ENCODE peak calls at places on chromosomes 12 and 14, in ten cellular contexts. One of them, this sample, is unnamed.
A peak's percentile ranks its signal among the peaks of the same experiment; 100 is the strongest.

GRCh38 chr12:80196419-80196818 is 97.1 kb downstream of the OTOGL start:
- DNase-seq in left ventricle myocardium inferior: no peak
- DNase-seq in tibial artery: no peak
- DNase-seq in neural progenitor cell: no peak
- DNase-seq in A549: no peak
- DNase-seq in CD8-positive, alpha-beta T cell: no peak
- DNase-seq in IMR-90: no peak
- DNase-seq in AG04450: no peak
- DNase-seq in adrenal gland: no peak
- DNase-seq in transverse colon: no peak
- DNase-seq in this sample: no peak

GRCh38 chr12:26940820-26941219 is 2.5 kb downstream of the FGFR1OP2 start:
- DNase-seq in IMR-90: peak; percentile 15
- DNase-seq in left ventricle myocardium inferior: no peak
- DNase-seq in AG04450: no peak
- DNase-seq in adrenal gland: no peak
- DNase-seq in A549: no peak
- DNase-seq in transverse colon: no peak
- DNase-seq in tibial artery: no peak
- DNase-seq in neural progenitor cell: no peak
- DNase-seq in CD8-positive, alpha-beta T cell: peak; percentile 34
- DNase-seq in this sample: no peak

GRCh38 chr12:20077618-20078017 is 290.7 kb upstream of the PDE3A start:
- DNase-seq in A549: no peak
- DNase-seq in tibial artery: no peak
- DNase-seq in left ventricle myocardium inferior: no peak
- DNase-seq in neural progenitor cell: peak; percentile 37
- DNase-seq in adrenal gland: no peak
- DNase-seq in CD8-positive, alpha-beta T cell: no peak
- DNase-seq in IMR-90: no peak
- DNase-seq in AG04450: no peak
- DNase-seq in transverse colon: no peak
- DNase-seq in this sample: no peak

GRCh38 chr12:106341086-106341879 is 16.3 kb upstream of the POLR3B start:
- DNase-seq in left ventricle myocardium inferior: no peak
- DNase-seq in IMR-90: peak; percentile 19
- DNase-seq in AG04450: no peak
- DNase-seq in transverse colon: no peak
- DNase-seq in adrenal gland: no peak
- DNase-seq in CD8-positive, alpha-beta T cell: no peak
- DNase-seq in tibial artery: no peak
- DNase-seq in neural progenitor cell: no peak
- DNase-seq in A549: no peak
- DNase-seq in this sample: no peak

GRCh38 chr14:91373591-91374245 is 43.9 kb downstream of the CCDC88C start:
- DNase-seq in A549: no peak
- DNase-seq in tibial artery: no peak
- DNase-seq in AG04450: no peak
- DNase-seq in neural progenitor cell: no peak
- DNase-seq in CD8-positive, alpha-beta T cell: peak; percentile 54
- DNase-seq in transverse colon: no peak
- DNase-seq in IMR-90: no peak
- DNase-seq in adrenal gland: no peak
- DNase-seq in left ventricle myocardium inferior: no peak
- DNase-seq in this sample: no peak

GRCh38 chr14:41137741-41138140 is 468.9 kb upstream of the LRFN5 start:
- DNase-seq in CD8-positive, alpha-beta T cell: no peak
- DNase-seq in AG04450: no peak
- DNase-seq in left ventricle myocardium inferior: no peak
- DNase-seq in neural progenitor cell: no peak
- DNase-seq in A549: no peak
- DNase-seq in tibial artery: no peak
- DNase-seq in adrenal gland: no peak
- DNase-seq in IMR-90: no peak
- DNase-seq in transverse colon: no peak
- DNase-seq in this sample: no peak

GRCh38 chr12:2234951-2235350 is 182.2 kb downstream of the CACNA1C start:
- DNase-seq in CD8-positive, alpha-beta T cell: no peak
- DNase-seq in adrenal gland: no peak
- DNase-seq in left ventricle myocardium inferior: no peak
- DNase-seq in IMR-90: no peak
- DNase-seq in AG04450: no peak
- DNase-seq in tibial artery: no peak
- DNase-seq in A549: no peak
- DNase-seq in transverse colon: no peak
- DNase-seq in neural progenitor cell: no peak
- DNase-seq in this sample: no peak

GRCh38 chr12:94770397-94770759 is 120.0 kb upstream of the TMCC3 start:
- DNase-seq in A549: no peak
- DNase-seq in AG04450: no peak
- DNase-seq in CD8-positive, alpha-beta T cell: no peak
- DNase-seq in tibial artery: no peak
- DNase-seq in left ventricle myocardium inferior: no peak
- DNase-seq in IMR-90: no peak
- DNase-seq in adrenal gland: no peak
- DNase-seq in transverse colon: no peak
- DNase-seq in neural progenitor cell: no peak
- DNase-seq in this sample: no peak

GRCh38 chr14:60590907-60591510 is 58.3 kb downstream of the SIX1 start:
- DNase-seq in neural progenitor cell: peak; percentile 9
- DNase-seq in CD8-positive, alpha-beta T cell: no peak
- DNase-seq in A549: no peak
- DNase-seq in IMR-90: peak; percentile 17
- DNase-seq in AG04450: no peak
- DNase-seq in left ventricle myocardium inferior: no peak
- DNase-seq in transverse colon: no peak
- DNase-seq in tibial artery: no peak
- DNase-seq in adrenal gland: no peak
- DNase-seq in this sample: no peak

GRCh38 chr14:72771561-72771960 is 122.3 kb downstream of the DPF3 start:
- DNase-seq in IMR-90: no peak
- DNase-seq in A549: no peak
- DNase-seq in AG04450: no peak
- DNase-seq in adrenal gland: no peak
- DNase-seq in tibial artery: no peak
- DNase-seq in neural progenitor cell: no peak
- DNase-seq in left ventricle myocardium inferior: no peak
- DNase-seq in transverse colon: peak; percentile 78
- DNase-seq in CD8-positive, alpha-beta T cell: no peak
- DNase-seq in this sample: no peak

GRCh38 chr14:94673781-94674231 is 61.6 kb downstream of the SERPINA3 start:
- DNase-seq in IMR-90: peak; percentile 65
- DNase-seq in transverse colon: no peak
- DNase-seq in A549: no peak
- DNase-seq in left ventricle myocardium inferior: no peak
- DNase-seq in AG04450: no peak
- DNase-seq in neural progenitor cell: no peak
- DNase-seq in CD8-positive, alpha-beta T cell: no peak
- DNase-seq in adrenal gland: no peak
- DNase-seq in tibial artery: no peak
- DNase-seq in this sample: no peak

GRCh38 chr14:94673071-94673470 is 60.9 kb downstream of the SERPINA3 start:
- DNase-seq in adrenal gland: no peak
- DNase-seq in left ventricle myocardium inferior: no peak
- DNase-seq in tibial artery: no peak
- DNase-seq in neural progenitor cell: no peak
- DNase-seq in IMR-90: no peak
- DNase-seq in A549: no peak
- DNase-seq in AG04450: no peak
- DNase-seq in transverse colon: no peak
- DNase-seq in CD8-positive, alpha-beta T cell: no peak
- DNase-seq in this sample: no peak

GRCh38 chr14:94671870-94672444 is 59.8 kb downstream of the SERPINA3 start:
- DNase-seq in neural progenitor cell: peak; percentile 44
- DNase-seq in adrenal gland: no peak
- DNase-seq in A549: no peak
- DNase-seq in AG04450: no peak
- DNase-seq in CD8-positive, alpha-beta T cell: no peak
- DNase-seq in IMR-90: no peak
- DNase-seq in tibial artery: no peak
- DNase-seq in transverse colon: no peak
- DNase-seq in left ventricle myocardium inferior: no peak
- DNase-seq in this sample: no peak

GRCh38 chr14:94675036-94675435 is 62.8 kb downstream of the SERPINA3 start:
- DNase-seq in IMR-90: no peak
- DNase-seq in adrenal gland: no peak
- DNase-seq in A549: no peak
- DNase-seq in transverse colon: no peak
- DNase-seq in AG04450: no peak
- DNase-seq in neural progenitor cell: no peak
- DNase-seq in left ventricle myocardium inferior: no peak
- DNase-seq in tibial artery: no peak
- DNase-seq in CD8-positive, alpha-beta T cell: no peak
- DNase-seq in this sample: no peak

GRCh38 chr14:94670692-94671285 is 58.6 kb downstream of the SERPINA3 start:
- DNase-seq in IMR-90: no peak
- DNase-seq in tibial artery: no peak
- DNase-seq in CD8-positive, alpha-beta T cell: no peak
- DNase-seq in adrenal gland: no peak
- DNase-seq in neural progenitor cell: no peak
- DNase-seq in left ventricle myocardium inferior: no peak
- DNase-seq in AG04450: no peak
- DNase-seq in A549: no peak
- DNase-seq in transverse colon: no peak
- DNase-seq in this sample: no peak
- TF ChIP-seq CTCF in IMR-90: no peak
- TF ChIP-seq CTCF in tibial artery: no peak
- TF ChIP-seq CTCF in CD8-positive, alpha-beta T cell: no peak
- TF ChIP-seq CTCF in adrenal gland: no peak
- TF ChIP-seq CTCF in neural progenitor cell: no peak
- TF ChIP-seq CTCF in left ventricle myocardium inferior: no peak
- TF ChIP-seq CTCF in AG04450: no peak
- TF ChIP-seq CTCF in A549: no peak
- TF ChIP-seq CTCF in transverse colon: no peak
- TF ChIP-seq CTCF in this sample: no peak

DNA sequence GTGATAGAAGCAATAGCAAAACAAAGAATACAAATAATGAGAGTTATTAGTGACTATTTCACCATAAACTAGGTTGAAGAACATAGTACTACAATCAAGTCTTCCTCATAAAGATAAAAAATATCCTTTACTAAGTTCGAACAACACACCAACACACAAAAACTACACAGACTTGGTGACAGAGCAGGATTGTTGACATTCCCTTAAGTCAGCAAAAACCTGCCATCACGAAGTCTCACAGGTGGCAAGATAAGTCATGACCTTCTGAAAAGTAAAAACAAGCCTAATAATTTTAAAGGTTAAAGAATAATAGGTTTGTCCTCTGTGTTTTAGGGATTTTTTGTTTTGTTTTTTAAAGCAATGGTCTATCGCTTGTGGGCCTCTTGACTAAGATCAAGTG is 173.0 kb downstream of the SEC23A start:
- DNase-seq in left ventricle myocardium inferior: no peak
- DNase-seq in AG04450: no peak
- DNase-seq in transverse colon: no peak
- DNase-seq in IMR-90: no peak
- DNase-seq in CD8-positive, alpha-beta T cell: no peak
- DNase-seq in adrenal gland: no peak
- DNase-seq in A549: no peak
- DNase-seq in neural progenitor cell: no peak
- DNase-seq in tibial artery: no peak
- DNase-seq in this sample: no peak
- H3K27ac ChIP-seq in left ventricle myocardium inferior: no peak overlapping the region
- H3K27ac ChIP-seq in AG04450: no peak overlapping the region
- H3K27ac ChIP-seq in transverse colon: no peak overlapping the region
- H3K27ac ChIP-seq in IMR-90: no peak overlapping the region
- H3K27ac ChIP-seq in CD8-positive, alpha-beta T cell: no peak overlapping the region
- H3K27ac ChIP-seq in adrenal gland: no peak overlapping the region
- H3K27ac ChIP-seq in A549: no peak overlapping the region
- H3K27ac ChIP-seq in neural progenitor cell: no peak overlapping the region
- H3K27ac ChIP-seq in tibial artery: no peak overlapping the region
- H3K27ac ChIP-seq in this sample: no peak overlapping the region

DNA sequence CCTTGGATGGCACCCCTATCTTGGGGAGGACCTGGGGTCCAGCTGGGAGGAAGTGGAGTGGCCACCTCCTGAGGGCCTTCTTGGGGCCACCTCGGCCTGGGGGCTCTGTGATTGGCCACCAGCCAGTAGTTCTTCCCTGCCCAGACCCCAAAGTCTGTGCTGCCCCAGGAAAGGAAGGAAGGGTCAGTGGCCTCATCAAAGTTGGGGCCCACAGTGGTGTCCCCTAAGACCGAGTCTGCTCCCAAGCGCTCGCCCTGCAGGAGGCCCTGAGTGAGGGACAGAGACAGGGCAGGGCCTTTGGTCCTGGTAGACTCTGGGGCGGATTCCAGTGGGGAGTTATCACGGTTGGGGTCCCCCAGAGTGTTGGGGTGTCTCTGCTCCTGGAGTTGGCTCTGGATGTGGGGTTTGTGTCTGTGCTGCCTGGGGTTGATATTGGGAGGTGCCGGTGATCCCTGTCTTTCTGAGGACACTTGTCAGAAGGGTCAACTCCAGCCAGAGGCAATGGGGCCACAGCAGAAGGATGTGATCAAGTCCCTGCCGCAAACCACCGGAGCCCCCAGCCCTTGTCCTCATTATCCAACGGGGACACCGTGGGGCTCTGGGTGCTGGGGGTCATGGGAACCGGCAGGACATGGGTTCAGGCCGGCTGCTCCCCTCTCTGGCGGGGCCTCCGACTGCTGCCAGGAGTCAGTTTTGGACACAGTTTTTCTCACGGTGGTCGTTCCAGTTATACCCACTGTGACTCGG is 364.3 kb downstream of the TMEM121 start:
- DNase-seq in left ventricle myocardium inferior: peak; percentile 4
- DNase-seq in transverse colon: peak; percentile 5
- DNase-seq in adrenal gland: peak; percentile 3
- DNase-seq in CD8-positive, alpha-beta T cell: no peak
- DNase-seq in neural progenitor cell: no peak
- DNase-seq in AG04450: no peak
- DNase-seq in IMR-90: no peak
- DNase-seq in tibial artery: peak; percentile 13
- DNase-seq in A549: no peak
- DNase-seq in this sample: peak; percentile 6
- H3K9me3 ChIP-seq in left ventricle myocardium inferior: peaks cover 4% of the 10 kb centered on the region
- H3K9me3 ChIP-seq in transverse colon: no peaks in the 10 kb centered on the region
- H3K9me3 ChIP-seq in adrenal gland: no peaks in the 10 kb centered on the region
- H3K9me3 ChIP-seq in CD8-positive, alpha-beta T cell: no peaks in the 10 kb centered on the region
- H3K9me3 ChIP-seq in neural progenitor cell: no peaks in the 10 kb centered on the region
- H3K9me3 ChIP-seq in AG04450: peaks cover 82% of the 10 kb centered on the region
- H3K9me3 ChIP-seq in IMR-90: peaks cover 39% of the 10 kb centered on the region
- H3K9me3 ChIP-seq in tibial artery: no peaks in the 10 kb centered on the region
- H3K9me3 ChIP-seq in A549: no peaks in the 10 kb centered on the region
- H3K9me3 ChIP-seq in this sample: peaks cover 47% of the 10 kb centered on the region

GRCh38 chr12:82919365-82920054 is 232.8 kb downstream of the TMTC2 start:
- DNase-seq in CD8-positive, alpha-beta T cell: no peak
- DNase-seq in A549: no peak
- DNase-seq in left ventricle myocardium inferior: no peak
- DNase-seq in neural progenitor cell: no peak
- DNase-seq in tibial artery: no peak
- DNase-seq in transverse colon: no peak
- DNase-seq in adrenal gland: no peak
- DNase-seq in IMR-90: no peak
- DNase-seq in AG04450: no peak
- DNase-seq in this sample: no peak

DNA sequence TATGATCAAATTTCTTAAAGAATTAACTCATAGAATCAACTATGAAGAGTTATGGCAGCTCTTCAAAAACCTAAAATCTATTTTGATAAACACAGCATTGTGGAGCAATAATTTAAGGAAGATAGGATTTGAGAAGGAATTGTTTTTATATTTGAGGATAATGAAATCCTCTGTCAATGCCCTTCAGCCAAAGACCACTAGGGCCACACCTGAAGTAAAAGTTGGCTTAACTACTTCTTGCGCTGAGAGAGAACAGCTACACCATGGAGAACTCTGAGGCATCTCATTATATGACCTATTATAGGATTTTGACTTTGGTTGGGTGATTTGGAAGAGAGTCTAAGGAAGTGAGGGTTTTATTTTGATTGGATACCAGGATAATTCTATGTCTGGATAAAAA is 237.2 kb downstream of the TMTC2 start:
- DNase-seq in tibial artery: no peak
- DNase-seq in CD8-positive, alpha-beta T cell: no peak
- DNase-seq in AG04450: no peak
- DNase-seq in adrenal gland: no peak
- DNase-seq in neural progenitor cell: no peak
- DNase-seq in transverse colon: no peak
- DNase-seq in IMR-90: no peak
- DNase-seq in left ventricle myocardium inferior: no peak
- DNase-seq in A549: no peak
- DNase-seq in this sample: no peak
- TF ChIP-seq CTCF in tibial artery: no peak
- TF ChIP-seq CTCF in CD8-positive, alpha-beta T cell: no peak
- TF ChIP-seq CTCF in AG04450: no peak
- TF ChIP-seq CTCF in adrenal gland: no peak
- TF ChIP-seq CTCF in neural progenitor cell: no peak
- TF ChIP-seq CTCF in transverse colon: no peak
- TF ChIP-seq CTCF in IMR-90: no peak
- TF ChIP-seq CTCF in left ventricle myocardium inferior: no peak
- TF ChIP-seq CTCF in A549: no peak
- TF ChIP-seq CTCF in this sample: no peak

This sample was measured in tibial nerve.